ENCODE peak calls at places on chromosome 14, in five cellular contexts. T, Y, X, G and F are unnamed samples.

GRCh38 chr14:104203071-104203425 is 64.7 kb downstream of the KIF26A start:
- DNase-seq in T (no peak), Y (no peak), X (no peak), G (no peak), F (no peak)

GRCh38 chr14:101373690-101374295 is 187.5 kb upstream of the DIO3 start:
- DNase-seq in T (no peak), Y (no peak), X (no peak), G (no peak), F (no peak)

GRCh38 chr14:102775855-102776760 is 1.1 kb upstream of the TRAF3 start:
- DNase-seq in T (no peak), Y (no peak), X (no peak), G (peak), F (peak)

GRCh38 chr14:87896393-87897380 is 96.3 kb downstream of the GALC start:
- DNase-seq in T (no peak), Y (no peak), X (no peak), G (no peak), F (no peak)

GRCh38 chr14:36973806-36974442 is 198.5 kb downstream of the SLC25A21 start:
- DNase-seq in T (no peak), Y (no peak), X (no peak), G (no peak), F (no peak)

GRCh38 chr14:77111021-77111420 is 13.0 kb downstream of the CIPC start:
- DNase-seq in T (no peak), Y (peak), X (no peak), G (no peak), F (no peak)

GRCh38 chr14:56635041-56635440 is 55.4 kb downstream of the TMEM260 start:
- DNase-seq in T (no peak), Y (no peak), X (no peak), G (no peak), F (no peak)

GRCh38 chr14:36845346-36846042 is 183.8 kb downstream of the PAX9 start:
- DNase-seq in T (no peak), Y (no peak), X (no peak), G (no peak), F (no peak)

GRCh38 chr14:90553921-90554336 is 157.1 kb downstream of the CALM1 start:
- DNase-seq in T (no peak), Y (no peak), X (no peak), G (no peak), F (no peak)

GRCh38 chr14:59997496-59997895 is 77.6 kb downstream of the LRRC9 start:
- DNase-seq in T (no peak), Y (no peak), X (no peak), G (no peak), F (no peak)

GRCh38 chr14:20712900-20713299 is 24.3 kb downstream of the ANG start:
- DNase-seq in T (no peak), Y (no peak), X (no peak), G (no peak), F (no peak)